ENCODE peak calls at places on chromosomes 16 and 17, in five cellular contexts. E is K562, B is HepG2, A is SK-N-SH, L is GM12878. S is an unnamed sample.

GRCh38 chr16:46830417-46830901 is 521 bp downstream of the C16orf87 start:
- DNase-seq in L (no peak), A (no peak), B (no peak), E (no peak), S (peak; percentile 10)

GRCh38 chr16:82963653-82964052 is 336.9 kb downstream of the CDH13 start:
- DNase-seq in A (no peak), E (no peak), L (no peak), B (no peak), S (no peak)

GRCh38 chr17:79811036-79811887 is 14.4 kb upstream of the CBX8 start:
- DNase-seq in E (peak; percentile 76), B (peak; percentile 64), L (no peak), A (peak; percentile 97), S (no peak)

GRCh38 chr16:6274366-6274765 is 1058.3 kb upstream of the RBFOX1 start:
- DNase-seq in E (no peak), A (no peak), L (no peak), B (no peak), S (no peak)

GRCh38 chr17:80481284-80482057 is 5.1 kb upstream of the NPTX1 start:
- DNase-seq in E (peak; percentile 82), B (no peak), L (no peak), A (no peak), S (no peak)

GRCh38 chr16:15811778-15812750 is 44.8 kb downstream of the MYH11 start:
- DNase-seq in A (no peak), E (no peak), L (no peak), B (no peak), S (no peak)

GRCh38 chr17:79671387-79671752 is 59.4 kb upstream of the ENPP7 start:
- DNase-seq in B (no peak), L (no peak), A (no peak), E (no peak), S (no peak)

GRCh38 chr17:35765086-35765710 is 4.5 kb downstream of the C17orf50 start:
- DNase-seq in E (no peak), A (peak; percentile 35), L (no peak), B (no peak), S (no peak)

GRCh38 chr16:11399261-11399831 is 54.1 kb downstream of the RMI2 start:
- DNase-seq in B (no peak), A (peak; percentile 13), E (no peak), L (no peak), S (no peak)

GRCh38 chr17:39671651-39672521 is 3.6 kb downstream of the PNMT start:
- DNase-seq in A (peak; percentile 86), E (peak; percentile 62), B (peak; percentile 67), L (no peak), S (no peak)

GRCh38 chr16:11562411-11562810 is 24.3 kb downstream of the LITAF start:
- DNase-seq in E (no peak), A (no peak), L (no peak), B (no peak), S (no peak)

GRCh38 chr16:80391095-80391494 is 149.7 kb upstream of the DYNLRB2 start:
- DNase-seq in A (no peak), B (no peak), E (no peak), L (no peak), S (no peak)

GRCh38 chr17:80664217-80664780 is 119.7 kb downstream of the RPTOR start:
- DNase-seq in A (no peak), B (no peak), L (no peak), E (no peak), S (no peak)

GRCh38 chr17:3738562-3739295 is 15.0 kb downstream of the HASPIN start:
- DNase-seq in E (peak; percentile 39), L (no peak), A (no peak), B (no peak), S (no peak)

GRCh38 chr16:67982011-67982696 is 1.9 kb upstream of the DPEP3 start:
- DNase-seq in A (no peak), B (no peak), E (no peak), L (no peak), S (no peak)

GRCh38 chr17:7897773-7898172 is 9.2 kb downstream of the CHD3 start:
- DNase-seq in E (no peak), B (peak; percentile 62), L (no peak), A (peak; percentile 72), S (no peak)

GRCh38 chr17:72984925-72985322 is 107.6 kb downstream of the SLC39A11 start:
- DNase-seq in E (no peak), L (no peak), A (no peak), B (no peak), S (no peak)

GRCh38 chr17:50920891-50921595 is 54.9 kb upstream of the TOB1 start:
- DNase-seq in E (no peak), L (no peak), B (no peak), A (no peak), S (no peak)

GRCh38 chr16:50506543-50506937 is 41.7 kb upstream of the NKD1 start:
- DNase-seq in L (no peak), B (no peak), E (no peak), A (no peak), S (no peak)

GRCh38 chr17:42778570-42778969 is 1.8 kb upstream of the WNK4 start:
- DNase-seq in L (no peak), E (no peak), A (no peak), B (no peak), S (no peak)

DNA sequence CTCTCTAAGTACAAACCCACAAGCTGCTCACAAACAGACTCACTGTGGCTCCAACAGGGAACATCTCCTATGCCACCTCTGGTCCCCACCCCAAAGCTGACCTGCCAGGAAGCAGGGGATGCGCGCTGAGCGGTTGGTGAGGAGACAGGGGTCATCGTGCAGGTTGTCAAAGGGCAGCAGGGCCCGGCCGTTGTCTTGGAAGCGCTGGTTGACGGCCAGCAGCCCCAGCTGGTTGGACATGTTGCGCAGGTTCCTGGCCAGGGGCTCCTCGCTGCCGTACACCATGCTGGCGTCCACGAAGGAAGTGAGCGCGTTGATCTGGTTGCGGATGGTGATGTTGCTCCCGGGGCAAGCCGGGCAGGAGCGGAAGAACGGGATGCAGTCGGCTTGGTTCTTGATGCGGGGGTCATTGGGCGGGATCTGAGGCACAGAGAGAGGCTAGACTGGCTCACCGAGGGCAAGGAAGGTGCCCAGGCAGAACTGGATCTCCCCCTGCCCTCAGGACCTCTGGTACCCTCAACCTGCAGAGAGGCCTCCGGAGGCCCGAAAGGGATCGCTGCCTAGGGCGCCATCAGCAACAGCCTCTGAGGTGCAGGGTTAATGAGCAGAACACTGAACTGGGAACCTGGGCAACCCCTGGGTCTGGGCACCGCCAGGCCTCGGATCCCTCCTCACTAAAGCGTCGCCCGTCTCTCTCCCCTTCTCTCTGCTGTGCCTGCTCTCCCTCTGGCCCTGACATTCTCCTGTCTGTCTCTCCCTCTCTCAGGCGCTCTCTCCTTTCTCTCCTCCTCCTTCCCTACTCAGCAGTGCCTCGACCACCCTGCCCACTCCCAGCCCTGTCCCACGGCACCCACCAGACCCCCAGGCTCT is 2.8 kb downstream of the MPO start:
- DNase-seq in L (no peak), B (no peak), A (peak; percentile 40), E (no peak), S (peak; percentile 44)
- TF ChIP-seq CTCF in L (no peak), B (no peak), A (no peak), E (no peak), S (no peak)

DNA sequence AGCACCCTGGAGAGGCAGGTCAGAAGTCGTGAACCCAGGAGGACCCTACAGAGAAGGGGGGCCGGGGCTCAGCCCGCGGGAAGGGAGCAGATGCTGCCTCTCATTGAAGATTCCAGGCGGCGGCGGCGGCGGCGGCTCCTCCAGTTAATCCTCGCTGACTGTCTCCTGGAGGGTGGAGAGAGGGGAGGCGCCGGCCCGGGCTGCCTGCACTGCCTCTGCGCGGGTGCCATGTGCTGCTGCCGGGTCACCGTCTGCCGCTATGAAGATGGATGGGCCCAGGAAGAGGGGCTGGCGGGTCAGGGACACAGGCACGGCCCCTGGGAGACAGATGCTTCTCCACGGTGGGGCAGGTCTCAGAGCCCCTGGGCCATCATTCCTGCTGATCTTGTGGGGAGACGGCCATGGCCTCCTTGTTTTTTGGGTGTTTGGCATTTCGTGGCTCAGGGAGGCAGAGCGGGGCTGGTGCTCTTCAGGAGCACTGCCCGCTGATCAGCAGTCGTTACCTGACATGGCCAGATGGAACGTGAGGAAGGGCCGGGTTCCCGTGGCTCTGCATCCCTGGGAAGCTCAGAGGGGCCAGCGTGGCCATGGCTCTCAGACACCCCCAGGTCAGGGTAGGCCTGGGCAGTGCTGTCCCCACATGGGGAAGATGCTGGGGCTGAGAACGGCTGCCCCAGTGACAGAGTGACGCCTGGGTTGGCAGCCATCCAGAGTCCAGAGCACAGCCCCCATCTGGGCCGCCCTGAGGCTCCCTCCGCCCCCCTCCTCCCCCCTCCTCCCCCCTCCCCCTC is 36.1 kb downstream of the GINS2 start:
- DNase-seq in L (no peak), A (peak; percentile 83), E (peak; percentile 80), B (peak; percentile 27), S (peak; percentile 27)
- TF ChIP-seq GABPA in L (no peak), A (no peak), E (no peak), B (no peak), S (no peak)

GRCh38 chr16:57619606-57620315 is 8.7 kb upstream of the ADGRG1 start:
- DNase-seq in B (peak; percentile 46), E (no peak), A (no peak), L (no peak), S (no peak)

GRCh38 chr16:57620316-57621231 is 7.9 kb upstream of the ADGRG1 start:
- DNase-seq in L (no peak), E (no peak), B (no peak), A (no peak), S (no peak)

GRCh38 chr16:57617604-57618111 is 10.8 kb upstream of the ADGRG1 start:
- DNase-seq in E (no peak), B (no peak), L (no peak), A (peak; percentile 11), S (no peak)

GRCh38 chr16:57618306-57619132 is 9.9 kb upstream of the ADGRG1 start:
- DNase-seq in E (no peak), L (no peak), A (no peak), B (no peak), S (no peak)

GRCh38 chr16:57619133-57619605 is 9.3 kb upstream of the ADGRG1 start:
- DNase-seq in A (no peak), E (no peak), B (no peak), L (no peak), S (no peak)
- TF ChIP-seq REST in A (no peak), E (no peak), B (no peak), L (no peak), S (no peak)

DNA sequence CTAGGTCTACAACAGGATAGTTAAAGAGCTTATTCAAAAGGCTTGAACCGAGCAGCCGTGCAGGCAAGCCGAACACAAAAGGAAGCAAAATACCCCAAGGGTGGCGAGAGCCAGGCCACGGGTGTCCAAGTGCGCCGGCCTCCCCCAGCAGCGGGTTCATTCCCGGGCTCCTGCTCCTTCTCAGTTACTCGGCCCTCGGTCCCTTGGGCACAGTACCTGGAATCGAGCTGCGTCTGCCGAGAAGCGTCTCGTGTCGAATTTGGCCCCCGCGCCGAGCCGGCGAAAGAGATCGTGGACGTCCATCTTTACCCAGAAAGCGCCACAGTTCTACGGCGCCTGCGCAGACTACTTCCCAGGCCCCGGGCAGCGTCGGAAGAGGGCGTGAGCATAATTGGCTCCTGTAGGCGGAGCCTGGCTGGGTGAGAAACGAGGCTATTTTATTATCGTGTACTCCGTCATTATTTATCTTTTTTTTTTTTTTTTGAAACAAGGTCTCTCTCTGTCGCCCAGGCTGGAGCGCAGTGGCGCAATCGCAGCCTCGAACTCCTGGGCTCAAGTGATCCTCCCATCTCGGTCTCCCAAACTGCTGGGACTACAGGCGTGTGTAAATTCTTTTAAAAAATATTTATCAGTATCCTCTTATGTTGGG is at the start of gene DDX52:
- DNase-seq in E (peak; percentile 94), L (peak; percentile 52), B (peak; percentile 89), A (peak; percentile 88), S (peak; percentile 88)
- TF ChIP-seq CTCF in E (no peak), L (no peak), B (peak; percentile 45), A (no peak), S (no peak)

S was measured in HL-60.